ENCODE peak calls at places on chromosomes 13 and 19, in seven cellular contexts. Z is WTC11, S is glutamatergic neuron, C is brain microvascular endothelial cell, B is fibroblast of the aortic adventitia, H is neural crest cell, X is stomach. J is an unnamed sample.

GRCh38 chr13:62653371-62653770 is 1237.7 kb upstream of the PCDH20 start:
- DNase-seq in Z (no peak), S (no peak), C (no peak), B (no peak), H (no peak), X (no peak), J (no peak)

GRCh38 chr19:33440682-33441081 is 67.2 kb downstream of the CEBPG start:
- DNase-seq in Z (no peak), S (peak), C (no peak), B (no peak), H (no peak), X (no peak), J (no peak)

GRCh38 chr19:11921852-11922495 is 2.9 kb upstream of the ZNF700 start:
- DNase-seq in Z (no peak), S (no peak), C (no peak), B (peak), H (no peak), X (peak), J (no peak)

GRCh38 chr13:111210488-111210887 is 95.4 kb downstream of the ARHGEF7 start:
- DNase-seq in Z (no peak), S (no peak), C (peak), B (peak), H (no peak), X (no peak), J (no peak)

GRCh38 chr19:39342647-39343305 is 555 bp downstream of the SAMD4B start:
- DNase-seq in Z (no peak), S (peak), C (no peak), B (no peak), H (no peak), X (no peak), J (no peak)

GRCh38 chr19:18439025-18439909 is 1.3 kb upstream of the ISYNA1 start:
- DNase-seq in Z (no peak), S (peak), C (peak), B (peak), H (no peak), X (peak), J (no peak)

GRCh38 chr19:40392894-40393517 is 3.0 kb upstream of the HIPK4 start:
- DNase-seq in Z (no peak), S (no peak), C (no peak), B (no peak), H (no peak), X (peak), J (no peak)

GRCh38 chr19:33240181-33240771 is 14.6 kb upstream of the SLC7A10 start:
- DNase-seq in Z (no peak), S (peak), C (no peak), B (no peak), H (no peak), X (no peak), J (no peak)

GRCh38 chr19:53982611-53983010 is 8.8 kb upstream of the CACNG6 start:
- DNase-seq in Z (peak), S (no peak), C (no peak), B (peak), H (no peak), X (peak), J (no peak)

GRCh38 chr13:101829484-101829883 is 377.0 kb downstream of the ITGBL1 start:
- DNase-seq in Z (no peak), S (no peak), C (no peak), B (no peak), H (no peak), X (no peak), J (no peak)

GRCh38 chr19:5823579-5824281 is 15.8 kb downstream of the FUT6 start:
- DNase-seq in Z (peak), S (no peak), C (no peak), B (no peak), H (peak), X (peak), J (no peak)

GRCh38 chr13:94009696-94010095 is 469.8 kb downstream of the DCT start:
- DNase-seq in Z (no peak), S (no peak), C (peak), B (peak), H (no peak), X (no peak), J (no peak)

GRCh38 chr13:96141032-96141431 is 51.1 kb downstream of the HS6ST3 start:
- DNase-seq in Z (no peak), S (no peak), C (no peak), B (peak), H (no peak), X (no peak), J (no peak)

GRCh38 chr13:110250258-110250891 is 56.6 kb downstream of the COL4A1 start:
- DNase-seq in Z (no peak), S (no peak), C (peak), B (peak), H (no peak), X (no peak), J (no peak)

GRCh38 chr13:39347926-39348901 is 254.8 kb downstream of the LHFPL6 start:
- DNase-seq in Z (peak), S (no peak), C (no peak), B (no peak), H (peak), X (no peak), J (no peak)

GRCh38 chr13:101417043-101417406 is 717 bp upstream of the NALCN start:
- DNase-seq in Z (no peak), S (no peak), C (peak), B (peak), H (no peak), X (no peak), J (no peak)

GRCh38 chr13:87872813-87873212 is 201.6 kb downstream of the SLITRK5 start:
- DNase-seq in Z (no peak), S (no peak), C (no peak), B (no peak), H (no peak), X (no peak), J (no peak)

GRCh38 chr13:21033224-21033855 is 28.0 kb downstream of the LATS2 start:
- DNase-seq in Z (no peak), S (no peak), C (no peak), B (peak), H (no peak), X (peak), J (no peak)

GRCh38 chr19:45451181-45451849 is 16.5 kb upstream of the FOSB start:
- DNase-seq in Z (no peak), S (peak), C (peak), B (peak), H (no peak), X (peak), J (peak)

GRCh38 chr13:53439439-53440225 is 411.0 kb downstream of the OLFM4 start:
- DNase-seq in Z (no peak), S (no peak), C (no peak), B (no peak), H (no peak), X (no peak), J (no peak)

GRCh38 chr13:24182703-24183081 is 22.2 kb downstream of the SPATA13 start:
- DNase-seq in Z (no peak), S (no peak), C (no peak), B (no peak), H (no peak), X (no peak), J (no peak)

GRCh38 chr19:44905437-44906160 is at the start of gene APOE:
- DNase-seq in Z (peak), S (no peak), C (no peak), B (no peak), H (no peak), X (no peak), J (no peak)

GRCh38 chr13:22562116-22562515 is 618.7 kb upstream of the SGCG start:
- DNase-seq in Z (no peak), S (no peak), C (no peak), B (no peak), H (no peak), X (no peak), J (no peak)
- TF ChIP-seq CTCF in Z (no peak), S (no peak), C (no peak), B (no peak), H (no peak), X (no peak), J (no peak)

DNA sequence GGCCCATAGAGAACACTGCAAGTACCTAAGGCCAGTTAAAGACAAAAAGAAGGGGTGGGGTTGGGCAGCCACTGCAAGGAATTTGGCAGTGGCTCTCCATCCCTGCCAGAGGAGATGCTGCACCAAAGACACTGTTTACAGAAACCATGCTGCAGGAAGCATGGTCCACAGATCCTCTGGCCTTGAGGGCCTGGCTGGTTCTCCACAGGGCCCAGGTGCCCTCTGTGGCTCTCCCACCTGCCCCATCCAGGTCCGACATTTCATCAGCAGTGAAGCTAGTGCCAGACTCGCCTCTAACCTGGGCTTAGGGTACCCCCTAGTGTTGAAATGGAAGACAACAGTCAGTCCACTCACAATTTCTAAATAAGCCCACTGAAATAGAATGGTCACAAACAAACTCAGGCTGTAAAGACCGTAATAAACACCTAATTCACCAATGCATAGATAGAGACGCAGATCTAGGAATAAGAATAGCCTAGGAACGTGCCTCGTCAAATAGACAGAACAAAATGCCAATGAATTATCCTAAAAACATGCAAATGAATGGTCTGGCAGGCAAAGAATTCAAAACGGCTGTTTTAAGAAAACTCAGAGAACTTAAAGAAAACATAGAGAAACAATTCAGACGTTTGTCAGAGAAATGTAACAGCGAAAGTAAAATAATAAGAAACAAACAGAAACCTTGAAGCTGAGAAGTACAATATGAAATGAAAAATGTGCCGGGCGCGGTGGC is 23.3 kb downstream of the LYPD4 start:
- DNase-seq in Z (peak), S (peak), C (peak), B (peak), H (peak), X (peak), J (peak)
- TF ChIP-seq CTCF in Z (peak), S (peak), C (peak), B (peak), H (peak), X (peak), J (peak)

GRCh38 chr19:13299838-13300237 is 149.6 kb downstream of the IER2 start:
- DNase-seq in Z (peak), S (no peak), C (no peak), B (no peak), H (no peak), X (no peak), J (no peak)

GRCh38 chr19:13303381-13304129 is 153.3 kb downstream of the IER2 start:
- DNase-seq in Z (no peak), S (no peak), C (no peak), B (no peak), H (no peak), X (no peak), J (no peak)

GRCh38 chr19:13302521-13303270 is 152.5 kb downstream of the IER2 start:
- DNase-seq in Z (no peak), S (peak), C (no peak), B (no peak), H (no peak), X (no peak), J (no peak)

GRCh38 chr19:13300421-13301030 is 150.3 kb downstream of the IER2 start:
- DNase-seq in Z (no peak), S (no peak), C (no peak), B (no peak), H (no peak), X (no peak), J (no peak)

DNA sequence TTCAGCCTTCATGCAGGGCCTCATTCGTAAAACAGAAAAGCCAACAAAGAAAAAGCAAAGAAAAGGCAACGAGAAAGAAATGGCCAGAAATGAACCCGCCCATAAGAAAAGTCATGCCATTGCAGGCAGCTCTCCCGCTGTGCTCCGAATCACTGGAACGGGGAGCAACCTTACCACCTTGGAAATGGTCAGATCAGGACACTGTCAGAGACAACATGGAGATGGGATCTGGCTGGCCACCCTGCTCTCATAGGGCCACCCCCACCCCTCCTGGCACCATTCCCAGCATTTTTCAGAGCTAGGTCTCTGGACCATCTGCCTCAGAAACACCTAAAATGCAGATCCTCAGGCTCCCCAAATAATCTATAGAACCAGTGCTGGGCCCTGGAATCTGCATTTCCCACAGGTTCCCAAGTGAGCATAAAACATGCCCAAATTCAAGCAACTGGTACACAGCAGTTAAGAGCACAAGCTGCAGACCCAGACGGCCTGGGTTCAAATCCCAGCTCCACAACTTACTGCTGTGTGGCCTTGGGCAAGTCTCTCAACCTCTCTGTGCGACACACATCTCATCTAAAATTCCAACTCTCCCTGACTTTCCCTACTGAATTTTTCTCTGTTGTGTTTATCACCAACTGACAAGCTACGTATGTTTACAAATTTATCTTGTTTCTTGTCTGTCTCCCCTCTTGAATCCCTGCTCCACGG is 151.6 kb downstream of the IER2 start:
- DNase-seq in Z (no peak), S (no peak), C (no peak), B (no peak), H (no peak), X (no peak), J (no peak)
- TF ChIP-seq CTCF in Z (no peak), S (no peak), C (no peak), B (no peak), H (no peak), X (no peak), J (no peak)

GRCh38 chr19:3071764-3072163 is 9.5 kb upstream of the TLE5 start:
- DNase-seq in Z (no peak), S (no peak), C (no peak), B (no peak), H (no peak), X (no peak), J (no peak)

GRCh38 chr19:3079578-3079977 is 14.6 kb upstream of the GNA11 start:
- DNase-seq in Z (no peak), S (no peak), C (no peak), B (no peak), H (no peak), X (no peak), J (no peak)

GRCh38 chr19:3073159-3073563 is 10.9 kb upstream of the TLE5 start:
- DNase-seq in Z (no peak), S (no peak), C (peak), B (peak), H (no peak), X (no peak), J (no peak)

GRCh38 chr19:3075605-3076431 is 13.5 kb upstream of the TLE5 start:
- DNase-seq in Z (peak), S (peak), C (no peak), B (no peak), H (peak), X (peak), J (peak)

DNA sequence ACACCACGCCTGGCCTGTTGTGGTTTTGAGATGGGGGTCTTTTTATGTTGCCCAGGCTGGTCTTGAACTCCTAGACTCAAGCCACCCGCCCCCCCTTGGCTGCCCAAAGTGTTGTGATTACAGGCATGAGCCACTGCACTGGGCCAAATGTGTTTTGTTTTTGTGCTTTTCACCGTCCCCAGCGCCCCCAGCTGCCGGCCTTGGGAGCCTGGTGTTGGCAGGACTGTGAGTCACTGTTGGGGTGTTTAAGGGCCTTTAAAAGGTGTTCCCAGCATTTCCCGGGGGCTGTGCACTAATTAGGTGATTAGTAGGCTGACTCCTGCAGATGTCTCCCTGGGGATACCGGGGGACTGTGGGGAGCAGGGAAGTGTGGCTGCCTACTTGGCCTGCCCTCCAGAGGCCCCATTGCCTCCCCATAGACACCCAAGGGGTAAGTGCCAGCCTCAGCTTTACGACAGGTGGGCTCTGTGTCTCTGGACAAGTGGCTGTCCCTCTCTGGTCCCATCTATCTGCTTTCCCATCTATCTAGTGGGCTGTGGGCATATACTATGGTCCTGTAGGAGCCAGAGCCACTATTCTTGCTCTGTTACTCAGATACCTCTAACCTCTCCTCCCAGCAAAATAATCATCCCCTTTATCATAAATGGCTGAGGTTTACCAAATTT is 11.8 kb upstream of the TLE5 start:
- DNase-seq in Z (no peak), S (no peak), C (no peak), B (no peak), H (no peak), X (no peak), J (no peak)
- TF ChIP-seq CTCF in Z (no peak), S (no peak), C (peak), B (peak), H (no peak), X (no peak), J (peak)

GRCh38 chr19:38165335-38165734 is 58.7 kb downstream of the DPF1 start:
- DNase-seq in Z (no peak), S (no peak), C (no peak), B (no peak), H (no peak), X (no peak), J (no peak)

GRCh38 chr19:38162632-38163031 is 61.4 kb downstream of the DPF1 start:
- DNase-seq in Z (no peak), S (no peak), C (no peak), B (no peak), H (no peak), X (no peak), J (no peak)

GRCh38 chr19:38162094-38162493 is 61.9 kb downstream of the DPF1 start:
- DNase-seq in Z (no peak), S (no peak), C (no peak), B (no peak), H (no peak), X (no peak), J (no peak)

GRCh38 chr19:38164526-38164925 is 59.5 kb downstream of the DPF1 start:
- DNase-seq in Z (no peak), S (no peak), C (no peak), B (no peak), H (no peak), X (no peak), J (no peak)

DNA sequence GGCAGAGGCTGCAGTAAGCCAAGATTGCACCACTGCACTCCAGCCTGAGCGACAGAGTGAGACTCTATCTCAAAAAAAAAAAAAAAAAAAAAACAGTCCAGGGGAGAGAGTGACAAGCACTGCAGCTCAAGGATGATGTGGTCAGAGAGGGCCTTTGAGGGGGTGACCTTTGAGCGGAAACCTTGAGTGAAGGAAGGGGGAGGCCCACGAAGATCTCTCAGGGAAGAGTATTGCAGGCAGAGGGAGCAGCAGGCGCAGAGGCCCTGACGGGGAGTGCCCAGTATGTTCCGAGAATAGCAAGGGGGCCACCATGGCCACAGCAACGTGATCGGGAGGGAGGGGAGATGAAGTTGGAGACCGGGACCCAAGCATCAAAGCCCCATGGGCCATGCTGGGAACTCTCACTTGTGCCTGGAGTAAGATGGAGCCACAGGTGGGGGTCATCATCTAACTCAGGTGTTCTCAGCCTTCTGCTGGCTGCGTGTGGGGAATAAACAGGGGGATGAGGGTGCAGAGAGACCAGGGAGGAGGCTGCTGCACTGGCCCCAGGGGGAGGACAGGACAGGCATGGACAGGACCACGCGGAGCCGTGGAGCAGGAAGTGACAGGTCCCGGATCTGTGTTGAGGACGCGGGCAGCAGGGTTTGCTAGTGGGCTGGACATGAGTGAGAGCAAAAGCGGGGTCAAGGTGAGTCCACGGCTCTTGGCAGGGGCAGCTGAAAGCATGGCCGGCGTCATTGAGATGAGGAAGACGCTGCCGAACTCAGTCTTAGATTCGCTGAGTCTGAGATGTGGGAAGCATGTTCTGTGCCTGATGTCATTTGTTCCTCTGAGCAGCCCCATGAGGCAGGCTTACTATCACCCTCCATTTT is 60.4 kb downstream of the DPF1 start:
- DNase-seq in Z (no peak), S (no peak), C (no peak), B (no peak), H (no peak), X (no peak), J (no peak)
- TF ChIP-seq CTCF in Z (no peak), S (no peak), C (no peak), B (no peak), H (no peak), X (no peak), J (no peak)